ENCODE peak calls at places on chromosomes 6 and 20, in eight cellular contexts. One of them, this sample, is unnamed.
A peak's percentile ranks its signal among the peaks of the same experiment; 100 is the strongest.

GRCh38 chr6:146545608-146546007 is 2.0 kb downstream of the RAB32 start:
- DNase-seq in thyroid gland: no peak
- DNase-seq in psoas muscle: no peak
- DNase-seq in A549: no peak
- DNase-seq in lower lobe of right lung: no peak
- DNase-seq in suprapubic skin: no peak
- DNase-seq in NB4: peak; percentile 64
- DNase-seq in fibroblast of lung: peak; percentile 49
- DNase-seq in this sample: no peak

GRCh38 chr20:33130553-33130952 is 37.4 kb upstream of the BPIFA2 start:
- DNase-seq in psoas muscle: no peak
- DNase-seq in thyroid gland: no peak
- DNase-seq in suprapubic skin: no peak
- DNase-seq in NB4: no peak
- DNase-seq in fibroblast of lung: no peak
- DNase-seq in A549: no peak
- DNase-seq in lower lobe of right lung: no peak
- DNase-seq in this sample: no peak

GRCh38 chr6:140208286-140208685 is 833.8 kb upstream of the CITED2 start:
- DNase-seq in NB4: no peak
- DNase-seq in suprapubic skin: no peak
- DNase-seq in fibroblast of lung: no peak
- DNase-seq in A549: no peak
- DNase-seq in lower lobe of right lung: no peak
- DNase-seq in thyroid gland: no peak
- DNase-seq in psoas muscle: no peak
- DNase-seq in this sample: no peak

GRCh38 chr6:88388589-88388988 is 222.4 kb upstream of the CNR1 start:
- DNase-seq in suprapubic skin: no peak
- DNase-seq in NB4: no peak
- DNase-seq in thyroid gland: no peak
- DNase-seq in lower lobe of right lung: no peak
- DNase-seq in A549: no peak
- DNase-seq in fibroblast of lung: no peak
- DNase-seq in psoas muscle: no peak
- DNase-seq in this sample: no peak

GRCh38 chr6:79031821-79032590 is 46.0 kb downstream of the PHIP start:
- DNase-seq in fibroblast of lung: peak; percentile 87
- DNase-seq in thyroid gland: no peak
- DNase-seq in suprapubic skin: no peak
- DNase-seq in lower lobe of right lung: no peak
- DNase-seq in A549: no peak
- DNase-seq in psoas muscle: no peak
- DNase-seq in NB4: no peak
- DNase-seq in this sample: no peak

GRCh38 chr6:128573036-128573435 is 52.6 kb upstream of the PTPRK start:
- DNase-seq in lower lobe of right lung: no peak
- DNase-seq in A549: no peak
- DNase-seq in thyroid gland: no peak
- DNase-seq in fibroblast of lung: no peak
- DNase-seq in NB4: no peak
- DNase-seq in psoas muscle: no peak
- DNase-seq in suprapubic skin: no peak
- DNase-seq in this sample: no peak

GRCh38 chr20:9363673-9364072 is 150.7 kb upstream of the LAMP5 start:
- DNase-seq in psoas muscle: no peak
- DNase-seq in thyroid gland: no peak
- DNase-seq in NB4: no peak
- DNase-seq in A549: no peak
- DNase-seq in lower lobe of right lung: no peak
- DNase-seq in fibroblast of lung: no peak
- DNase-seq in suprapubic skin: no peak
- DNase-seq in this sample: no peak

GRCh38 chr20:39090881-39091280 is 128.7 kb downstream of the DHX35 start:
- DNase-seq in lower lobe of right lung: no peak
- DNase-seq in thyroid gland: no peak
- DNase-seq in psoas muscle: no peak
- DNase-seq in NB4: no peak
- DNase-seq in A549: no peak
- DNase-seq in suprapubic skin: no peak
- DNase-seq in fibroblast of lung: no peak
- DNase-seq in this sample: no peak

GRCh38 chr6:113971786-113972185 is 838 bp upstream of the HDAC2 start:
- DNase-seq in lower lobe of right lung: no peak
- DNase-seq in thyroid gland: no peak
- DNase-seq in NB4: peak; percentile 56
- DNase-seq in fibroblast of lung: peak; percentile 26
- DNase-seq in A549: no peak
- DNase-seq in psoas muscle: no peak
- DNase-seq in suprapubic skin: no peak
- DNase-seq in this sample: no peak

GRCh38 chr6:143125896-143126573 is 65.3 kb downstream of the AIG1 start:
- DNase-seq in A549: no peak
- DNase-seq in fibroblast of lung: no peak
- DNase-seq in NB4: no peak
- DNase-seq in thyroid gland: no peak
- DNase-seq in lower lobe of right lung: no peak
- DNase-seq in psoas muscle: no peak
- DNase-seq in suprapubic skin: no peak
- DNase-seq in this sample: no peak

GRCh38 chr6:143119260-143119659 is 58.6 kb downstream of the AIG1 start:
- DNase-seq in fibroblast of lung: no peak
- DNase-seq in psoas muscle: no peak
- DNase-seq in A549: no peak
- DNase-seq in suprapubic skin: no peak
- DNase-seq in thyroid gland: no peak
- DNase-seq in NB4: no peak
- DNase-seq in lower lobe of right lung: no peak
- DNase-seq in this sample: no peak

GRCh38 chr6:143126574-143126941 is 65.9 kb downstream of the AIG1 start:
- DNase-seq in psoas muscle: no peak
- DNase-seq in thyroid gland: no peak
- DNase-seq in NB4: no peak
- DNase-seq in lower lobe of right lung: no peak
- DNase-seq in suprapubic skin: no peak
- DNase-seq in A549: no peak
- DNase-seq in fibroblast of lung: no peak
- DNase-seq in this sample: no peak

GRCh38 chr6:143125455-143125854 is 64.8 kb downstream of the AIG1 start:
- DNase-seq in thyroid gland: no peak
- DNase-seq in NB4: no peak
- DNase-seq in lower lobe of right lung: no peak
- DNase-seq in fibroblast of lung: no peak
- DNase-seq in A549: no peak
- DNase-seq in psoas muscle: no peak
- DNase-seq in suprapubic skin: no peak
- DNase-seq in this sample: no peak

GRCh38 chr6:143123081-143123480 is 62.4 kb downstream of the AIG1 start:
- DNase-seq in fibroblast of lung: no peak
- DNase-seq in NB4: no peak
- DNase-seq in lower lobe of right lung: no peak
- DNase-seq in suprapubic skin: no peak
- DNase-seq in A549: no peak
- DNase-seq in thyroid gland: no peak
- DNase-seq in psoas muscle: no peak
- DNase-seq in this sample: no peak
- H3K4me3 ChIP-seq in fibroblast of lung: no peak overlapping the region
- H3K4me3 ChIP-seq in NB4: no peak overlapping the region
- H3K4me3 ChIP-seq in lower lobe of right lung: no peak overlapping the region
- H3K4me3 ChIP-seq in suprapubic skin: no peak overlapping the region
- H3K4me3 ChIP-seq in A549: no peak overlapping the region
- H3K4me3 ChIP-seq in thyroid gland: no peak overlapping the region
- H3K4me3 ChIP-seq in psoas muscle: no peak overlapping the region
- H3K4me3 ChIP-seq in this sample: no peak overlapping the region

DNA sequence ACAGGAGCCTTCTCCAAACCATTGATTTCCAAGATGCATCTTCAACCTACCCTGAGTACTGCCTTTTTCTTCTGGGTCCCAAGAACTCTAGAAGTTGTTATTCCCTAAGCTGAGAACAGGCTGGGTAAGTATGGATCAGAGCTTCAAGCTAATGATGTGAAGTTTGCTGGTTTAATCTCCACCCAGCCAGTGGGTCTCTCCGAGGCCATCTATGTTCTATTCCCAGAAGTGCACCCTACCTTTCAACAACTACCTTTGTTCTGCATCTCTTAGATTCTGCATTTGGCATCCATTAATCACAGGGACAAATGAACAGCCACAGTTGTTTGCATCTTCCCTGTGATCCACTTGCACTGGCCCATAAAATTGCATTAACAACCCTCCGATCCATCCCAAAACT is 246.2 kb downstream of the HIVEP2 start:
- DNase-seq in suprapubic skin: no peak
- DNase-seq in lower lobe of right lung: no peak
- DNase-seq in fibroblast of lung: no peak
- DNase-seq in A549: no peak
- DNase-seq in thyroid gland: no peak
- DNase-seq in NB4: no peak
- DNase-seq in psoas muscle: no peak
- DNase-seq in this sample: no peak
- TF ChIP-seq CTCF in suprapubic skin: no peak
- TF ChIP-seq CTCF in lower lobe of right lung: no peak
- TF ChIP-seq CTCF in fibroblast of lung: peak; percentile 22
- TF ChIP-seq CTCF in A549: no peak
- TF ChIP-seq CTCF in thyroid gland: no peak
- TF ChIP-seq CTCF in NB4: no peak
- TF ChIP-seq CTCF in psoas muscle: no peak
- TF ChIP-seq CTCF in this sample: peak; percentile 16

GRCh38 chr6:43284986-43285385 is 13.1 kb upstream of the SLC22A7 start:
- DNase-seq in psoas muscle: no peak
- DNase-seq in thyroid gland: no peak
- DNase-seq in fibroblast of lung: no peak
- DNase-seq in suprapubic skin: no peak
- DNase-seq in lower lobe of right lung: no peak
- DNase-seq in NB4: no peak
- DNase-seq in A549: no peak
- DNase-seq in this sample: no peak
- H3K4me3 ChIP-seq in psoas muscle: peak overlapping the region; percentile 25
- H3K4me3 ChIP-seq in thyroid gland: no peak overlapping the region
- H3K4me3 ChIP-seq in fibroblast of lung: no peak overlapping the region
- H3K4me3 ChIP-seq in suprapubic skin: peak overlapping the region; percentile 19
- H3K4me3 ChIP-seq in lower lobe of right lung: no peak overlapping the region
- H3K4me3 ChIP-seq in NB4: no peak overlapping the region
- H3K4me3 ChIP-seq in A549: no peak overlapping the region
- H3K4me3 ChIP-seq in this sample: no peak overlapping the region

GRCh38 chr20:17281478-17281877 is 54.6 kb downstream of the PCSK2 start:
- DNase-seq in fibroblast of lung: no peak
- DNase-seq in thyroid gland: peak; percentile 68
- DNase-seq in NB4: peak; percentile 36
- DNase-seq in suprapubic skin: no peak
- DNase-seq in lower lobe of right lung: no peak
- DNase-seq in A549: peak; percentile 44
- DNase-seq in psoas muscle: no peak
- DNase-seq in this sample: no peak
- TF ChIP-seq CTCF in fibroblast of lung: no peak
- TF ChIP-seq CTCF in thyroid gland: peak; percentile 47
- TF ChIP-seq CTCF in NB4: peak; percentile 80
- TF ChIP-seq CTCF in suprapubic skin: no peak
- TF ChIP-seq CTCF in lower lobe of right lung: peak; percentile 35
- TF ChIP-seq CTCF in A549: peak; percentile 46
- TF ChIP-seq CTCF in psoas muscle: no peak
- TF ChIP-seq CTCF in this sample: peak; percentile 61

GRCh38 chr6:2854394-2854982 is 12.8 kb upstream of the SERPINB1 start:
- DNase-seq in psoas muscle: no peak
- DNase-seq in A549: no peak
- DNase-seq in NB4: peak; percentile 88
- DNase-seq in suprapubic skin: no peak
- DNase-seq in thyroid gland: no peak
- DNase-seq in fibroblast of lung: no peak
- DNase-seq in lower lobe of right lung: no peak
- DNase-seq in this sample: no peak
- H3K4me3 ChIP-seq in psoas muscle: peak overlapping the region; percentile 62
- H3K4me3 ChIP-seq in A549: peak overlapping the region; percentile 39
- H3K4me3 ChIP-seq in NB4: peak overlapping the region; percentile 60
- H3K4me3 ChIP-seq in suprapubic skin: peak overlapping the region; percentile 39
- H3K4me3 ChIP-seq in thyroid gland: no peak overlapping the region
- H3K4me3 ChIP-seq in fibroblast of lung: peak overlapping the region; percentile 52
- H3K4me3 ChIP-seq in lower lobe of right lung: peak overlapping the region; percentile 34
- H3K4me3 ChIP-seq in this sample: no peak overlapping the region

GRCh38 chr6:71887006-71887743 is 825 bp downstream of the RIMS1 start:
- DNase-seq in NB4: no peak
- DNase-seq in psoas muscle: no peak
- DNase-seq in fibroblast of lung: no peak
- DNase-seq in lower lobe of right lung: no peak
- DNase-seq in thyroid gland: peak; percentile 1
- DNase-seq in suprapubic skin: no peak
- DNase-seq in A549: no peak
- DNase-seq in this sample: no peak
- TF ChIP-seq CTCF in NB4: no peak
- TF ChIP-seq CTCF in psoas muscle: no peak
- TF ChIP-seq CTCF in fibroblast of lung: no peak
- TF ChIP-seq CTCF in lower lobe of right lung: no peak
- TF ChIP-seq CTCF in thyroid gland: no peak
- TF ChIP-seq CTCF in suprapubic skin: no peak
- TF ChIP-seq CTCF in A549: no peak
- TF ChIP-seq CTCF in this sample: no peak

DNA sequence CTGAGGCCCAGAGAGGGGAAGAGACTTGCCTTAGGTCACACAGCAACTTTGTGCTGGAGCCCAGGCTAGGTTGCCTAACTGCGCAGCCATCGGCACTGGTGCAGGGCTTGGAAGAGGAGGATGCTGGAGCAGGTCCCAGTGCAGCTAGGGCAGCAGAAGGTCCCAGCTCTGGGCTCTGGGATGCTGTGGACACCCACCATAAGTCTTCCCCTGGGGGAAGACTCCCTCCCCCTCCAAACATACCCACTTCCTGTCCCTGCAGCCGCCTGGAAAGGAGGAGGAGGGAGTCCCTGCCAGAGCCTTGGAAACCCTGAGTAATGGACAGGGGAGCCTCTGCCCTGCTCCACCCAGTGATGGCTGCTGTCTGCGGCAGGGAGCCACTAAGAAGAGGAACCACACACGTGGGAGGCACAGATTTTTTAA is 93.6 kb downstream of the NCR2 start:
- DNase-seq in NB4: peak; percentile 88
- DNase-seq in fibroblast of lung: peak; percentile 16
- DNase-seq in suprapubic skin: no peak
- DNase-seq in psoas muscle: peak; percentile 52
- DNase-seq in lower lobe of right lung: peak; percentile 46
- DNase-seq in A549: no peak
- DNase-seq in thyroid gland: no peak
- DNase-seq in this sample: no peak
- H3K4me3 ChIP-seq in NB4: no peak overlapping the region
- H3K4me3 ChIP-seq in fibroblast of lung: no peak overlapping the region
- H3K4me3 ChIP-seq in suprapubic skin: no peak overlapping the region
- H3K4me3 ChIP-seq in psoas muscle: peak overlapping the region; percentile 70
- H3K4me3 ChIP-seq in lower lobe of right lung: no peak overlapping the region
- H3K4me3 ChIP-seq in A549: no peak overlapping the region
- H3K4me3 ChIP-seq in thyroid gland: no peak overlapping the region
- H3K4me3 ChIP-seq in this sample: no peak overlapping the region

GRCh38 chr6:111564482-111564945 is 41.2 kb downstream of the TRAF3IP2 start:
- DNase-seq in NB4: peak; percentile 43
- DNase-seq in fibroblast of lung: peak; percentile 57
- DNase-seq in suprapubic skin: no peak
- DNase-seq in A549: no peak
- DNase-seq in psoas muscle: peak; percentile 76
- DNase-seq in thyroid gland: peak; percentile 68
- DNase-seq in lower lobe of right lung: no peak
- DNase-seq in this sample: no peak
- TF ChIP-seq CTCF in NB4: no peak
- TF ChIP-seq CTCF in fibroblast of lung: peak; percentile 4
- TF ChIP-seq CTCF in suprapubic skin: no peak
- TF ChIP-seq CTCF in A549: no peak
- TF ChIP-seq CTCF in psoas muscle: no peak
- TF ChIP-seq CTCF in thyroid gland: no peak
- TF ChIP-seq CTCF in lower lobe of right lung: no peak
- TF ChIP-seq CTCF in this sample: no peak